ENCODE peak calls at places on chromosomes 1 and 21, in four cellular contexts. P is BJ, I is WTC11, B is HEK293T. Z is an unnamed sample.

GRCh38 chr1:5882367-5883128 is 109.7 kb downstream of the NPHP4 start:
- DNase-seq in P (no peak), I (no peak), B (no peak), Z (no peak)

GRCh38 chr1:41823453-41823852 is 95.3 kb downstream of the HIVEP3 start:
- DNase-seq in P (no peak), I (peak; percentile 79), B (peak; percentile 33), Z (no peak)

GRCh38 chr1:219373616-219373935 is 199.9 kb downstream of the LYPLAL1 start:
- DNase-seq in P (no peak), I (no peak), B (no peak), Z (no peak)

GRCh38 chr1:230994860-230995259 is 16.0 kb downstream of the ARV1 start:
- DNase-seq in P (peak; percentile 26), I (no peak), B (no peak), Z (no peak)

GRCh38 chr1:47659141-47659540 is 221.3 kb downstream of the FOXD2 start:
- DNase-seq in P (no peak), I (no peak), B (no peak), Z (no peak)

GRCh38 chr1:201354151-201354900 is 23.2 kb downstream of the TNNT2 start:
- DNase-seq in P (no peak), I (no peak), B (no peak), Z (no peak)

GRCh38 chr1:25695066-25695990 is 78.7 kb downstream of the MAN1C1 start:
- DNase-seq in P (peak; percentile 91), I (peak; percentile 54), B (peak; percentile 28), Z (peak; percentile 60)

GRCh38 chr1:38779491-38779890 is 80.1 kb downstream of the RRAGC start:
- DNase-seq in P (no peak), I (no peak), B (no peak), Z (peak; percentile 58)

GRCh38 chr1:29514361-29515187 is 278.3 kb downstream of the PTPRU start:
- DNase-seq in P (no peak), I (no peak), B (no peak), Z (no peak)

GRCh38 chr1:179263121-179263520 is 30.5 kb upstream of the SOAT1 start:
- DNase-seq in P (no peak), I (no peak), B (no peak), Z (no peak)

GRCh38 chr1:64093941-64094340 is 109.5 kb upstream of the UBE2U start:
- DNase-seq in P (no peak), I (no peak), B (no peak), Z (no peak)

GRCh38 chr1:224175615-224176014 is 7.4 kb upstream of the DEGS1 start:
- DNase-seq in P (no peak), I (peak; percentile 70), B (no peak), Z (no peak)

GRCh38 chr21:37378700-37379139 is 12.1 kb downstream of the DYRK1A start:
- DNase-seq in P (no peak), I (no peak), B (no peak), Z (no peak)

GRCh38 chr1:154485905-154486304 is 16.1 kb upstream of the TDRD10 start:
- DNase-seq in P (no peak), I (no peak), B (no peak), Z (no peak)

GRCh38 chr1:97038410-97038809 is 316.8 kb downstream of the PTBP2 start:
- DNase-seq in P (no peak), I (no peak), B (no peak), Z (no peak)

GRCh38 chr1:112956503-112957132 is 622 bp upstream of the SLC16A1 start:
- DNase-seq in P (no peak), I (no peak), B (no peak), Z (peak; percentile 71)

GRCh38 chr1:67766117-67766978 is 66.9 kb downstream of the GNG12 start:
- DNase-seq in P (peak; percentile 35), I (peak; percentile 36), B (peak; percentile 67), Z (peak; percentile 27)

GRCh38 chr1:248858096-248858890 is 592 bp downstream of the ZNF692 start:
- DNase-seq in P (no peak), I (peak; percentile 81), B (peak; percentile 40), Z (peak; percentile 76)

GRCh38 chr21:33437140-33437539 is 33.9 kb downstream of the IFNGR2 start:
- DNase-seq in P (no peak), I (no peak), B (no peak), Z (no peak)

GRCh38 chr1:14699596-14699995 is 101.1 kb downstream of the KAZN start:
- DNase-seq in P (no peak), I (no peak), B (no peak), Z (no peak)

GRCh38 chr1:179141592-179142244 is 59.8 kb downstream of the TOR3A start:
- DNase-seq in P (no peak), I (no peak), B (no peak), Z (no peak)

Z was measured in WERI-Rb-1.